ENCODE peak calls at places on chromosomes 12 and 14, in five cellular contexts. C is pancreas, P is HTR-8/SVneo, D is left lung, E is esophagus muscularis mucosa. N is an unnamed sample.

GRCh38 chr12:69406217-69406616 is 46.7 kb downstream of the YEATS4 start:
- DNase-seq in P (no peak), C (no peak), E (no peak), D (no peak), N (no peak)

GRCh38 chr14:104436047-104436531 is 143.5 kb upstream of the C14orf180 start:
- DNase-seq in D (peak; percentile 68), E (peak; percentile 91), C (peak; percentile 80), P (no peak), N (no peak)

GRCh38 chr12:46998811-46999368 is 80.5 kb upstream of the PCED1B start:
- DNase-seq in D (no peak), E (no peak), C (no peak), P (peak; percentile 47), N (no peak)

GRCh38 chr12:14936224-14936861 is 2.0 kb downstream of the ERP27 start:
- DNase-seq in P (no peak), D (no peak), E (no peak), C (no peak), N (no peak)

GRCh38 chr12:46354799-46355194 is 17.8 kb downstream of the SLC38A2 start:
- DNase-seq in E (no peak), D (no peak), P (no peak), C (no peak), N (no peak)

GRCh38 chr14:75579882-75580281 is 1.5 kb downstream of the FLVCR2 start:
- DNase-seq in E (no peak), C (no peak), D (no peak), P (no peak), N (no peak)

GRCh38 chr12:11730299-11731041 is 81.0 kb downstream of the ETV6 start:
- DNase-seq in P (no peak), E (no peak), D (no peak), C (peak; percentile 67), N (peak; percentile 84)

GRCh38 chr12:121513464-121514183 is 67.2 kb downstream of the KDM2B start:
- DNase-seq in P (peak; percentile 60), E (no peak), D (no peak), C (no peak), N (no peak)

GRCh38 chr12:95151821-95152220 is 65.4 kb downstream of the FGD6 start:
- DNase-seq in C (no peak), D (no peak), P (no peak), E (no peak), N (no peak)